ENCODE peak calls at places on chromosomes 16 and 17, in six cellular contexts. G is lung, F is aorta, K is neuronal stem cell, Z is psoas muscle, Y is cardiac muscle cell. O is an unnamed sample. For H3K9me3, the result is how much of the 10 kb centered on the place peaks cover.

GRCh38 chr17:6457688-6458190 is 13.5 kb downstream of the PIMREG start:
- DNase-seq in G (no peak), F (peak), K (no peak), Z (peak), Y (no peak), O (peak)

GRCh38 chr17:79577485-79578187 is 33.2 kb downstream of the RBFOX3 start:
- DNase-seq in G (no peak), F (no peak), K (no peak), Z (peak), Y (no peak), O (no peak)

GRCh38 chr17:31472137-31472536 is 80.7 kb downstream of the RAB11FIP4 start:
- DNase-seq in G (no peak), F (no peak), K (no peak), Z (no peak), Y (no peak), O (no peak)

GRCh38 chr17:36135465-36135864 is 31.8 kb downstream of the CCL4 start:
- DNase-seq in G (no peak), F (no peak), K (no peak), Z (no peak), Y (no peak), O (no peak)

GRCh38 chr17:22496450-22496849 is 804.1 kb downstream of the KCNJ18 start:
- DNase-seq in G (no peak), F (no peak), K (no peak), Z (no peak), Y (no peak), O (no peak)

GRCh38 chr16:11604783-11605563 is 18.3 kb upstream of the LITAF start:
- DNase-seq in G (no peak), F (peak), K (no peak), Z (peak), Y (no peak), O (peak)

GRCh38 chr17:36749493-36749892 is 148.1 kb downstream of the MRM1 start:
- DNase-seq in G (no peak), F (no peak), K (no peak), Z (no peak), Y (no peak), O (no peak)

GRCh38 chr17:65755799-65756198 is 194.4 kb upstream of the AXIN2 start:
- DNase-seq in G (no peak), F (no peak), K (no peak), Z (no peak), Y (no peak), O (no peak)

GRCh38 chr17:47106130-47106529 is 83.0 kb downstream of the CDC27 start:
- DNase-seq in G (no peak), F (no peak), K (no peak), Z (no peak), Y (no peak), O (no peak)

GRCh38 chr16:85047867-85048455 is 20.4 kb downstream of the KIAA0513 start:
- DNase-seq in G (no peak), F (peak), K (no peak), Z (peak), Y (no peak), O (peak)
- H3K4me3 ChIP-seq in G (no peak), F (no peak), K (no peak), Z (no peak), Y (no peak), O (peak)

GRCh38 chr17:834136-834535 is 52.0 kb downstream of the MRM3 start:
- DNase-seq in G (no peak), F (no peak), K (no peak), Z (peak), Y (no peak), O (no peak)
- H3K9me3 ChIP-seq in G (under half), F (under half), K (under half), Z (under half), Y (under half), O (under half)

DNA sequence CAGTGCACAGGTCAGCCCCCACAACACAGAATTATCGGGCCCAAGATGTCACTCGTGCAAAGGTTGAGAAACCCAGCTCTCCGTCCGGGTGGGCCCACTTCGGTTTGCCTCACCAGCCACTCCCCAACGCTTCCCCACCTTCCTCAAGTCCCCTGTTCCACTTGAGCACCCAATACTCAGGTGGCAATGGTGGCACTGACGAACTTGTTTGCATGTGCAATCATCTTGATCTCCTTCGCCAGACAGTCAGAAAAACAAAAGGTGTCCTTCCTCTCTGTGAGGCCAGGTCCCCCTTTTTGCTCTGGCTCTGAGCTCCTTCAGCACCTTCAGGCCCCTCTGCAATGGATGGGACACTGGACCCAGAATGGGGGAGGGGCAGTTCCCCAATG is 3.7 kb downstream of the GGA2 start:
- DNase-seq in G (no peak), F (no peak), K (no peak), Z (no peak), Y (no peak), O (no peak)
- H3K4me3 ChIP-seq in G (no peak), F (no peak), K (no peak), Z (no peak), Y (no peak), O (no peak)

DNA sequence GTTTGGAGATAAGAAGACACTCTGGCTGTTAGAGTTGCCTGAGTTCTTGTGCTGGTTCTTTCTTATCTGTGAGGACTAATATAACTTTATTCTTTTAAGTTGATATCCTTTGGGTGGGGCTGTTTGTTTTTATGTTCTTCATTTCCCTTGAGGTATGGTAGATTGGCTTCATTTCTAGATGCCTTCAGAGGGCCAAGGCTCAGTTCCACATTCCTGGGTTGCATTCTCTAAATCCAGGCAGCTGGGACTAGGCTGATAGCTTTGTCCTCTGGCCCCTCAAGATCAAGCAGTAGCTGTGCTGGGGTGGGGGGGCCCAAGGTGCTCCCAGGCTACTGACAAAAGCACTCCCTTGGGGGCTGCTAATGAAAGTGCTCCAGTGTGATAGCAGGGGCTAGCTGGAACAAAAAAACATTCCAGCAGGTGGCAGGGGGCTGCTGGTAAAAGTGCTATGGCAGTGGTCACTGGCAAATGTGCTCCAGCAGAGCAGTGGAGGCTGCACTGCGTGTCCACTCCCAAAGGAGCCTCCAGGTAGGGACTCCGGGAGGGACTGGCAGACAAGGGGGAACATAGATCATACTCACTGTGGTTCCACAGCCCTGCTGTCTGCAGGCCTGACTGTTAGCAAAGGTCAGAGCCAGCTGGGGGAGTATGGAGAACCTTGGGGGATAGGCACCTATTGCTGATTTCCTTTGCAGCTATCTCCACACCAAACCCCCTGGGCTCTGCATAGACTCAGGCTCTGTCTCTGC is 45.8 kb upstream of the KCNJ16 start:
- DNase-seq in G (no peak), F (no peak), K (no peak), Z (no peak), Y (no peak), O (no peak)
- H3K9me3 ChIP-seq in G (under half), F (under half), K (under half), Z (under half), Y (under half), O (under half)

GRCh38 chr17:41549596-41550039 is 21.5 kb upstream of the KRT19 start:
- DNase-seq in G (no peak), F (no peak), K (no peak), Z (no peak), Y (no peak), O (peak)
- H3K4me3 ChIP-seq in G (no peak), F (no peak), K (no peak), Z (no peak), Y (no peak), O (no peak)

GRCh38 chr16:3295209-3295608 is 10.0 kb downstream of the TIGD7 start:
- DNase-seq in G (no peak), F (no peak), K (no peak), Z (no peak), Y (no peak), O (no peak)
- H3K9me3 ChIP-seq in G (under half), F (under half), K (under half), Z (half or more), Y (under half), O (under half)

DNA sequence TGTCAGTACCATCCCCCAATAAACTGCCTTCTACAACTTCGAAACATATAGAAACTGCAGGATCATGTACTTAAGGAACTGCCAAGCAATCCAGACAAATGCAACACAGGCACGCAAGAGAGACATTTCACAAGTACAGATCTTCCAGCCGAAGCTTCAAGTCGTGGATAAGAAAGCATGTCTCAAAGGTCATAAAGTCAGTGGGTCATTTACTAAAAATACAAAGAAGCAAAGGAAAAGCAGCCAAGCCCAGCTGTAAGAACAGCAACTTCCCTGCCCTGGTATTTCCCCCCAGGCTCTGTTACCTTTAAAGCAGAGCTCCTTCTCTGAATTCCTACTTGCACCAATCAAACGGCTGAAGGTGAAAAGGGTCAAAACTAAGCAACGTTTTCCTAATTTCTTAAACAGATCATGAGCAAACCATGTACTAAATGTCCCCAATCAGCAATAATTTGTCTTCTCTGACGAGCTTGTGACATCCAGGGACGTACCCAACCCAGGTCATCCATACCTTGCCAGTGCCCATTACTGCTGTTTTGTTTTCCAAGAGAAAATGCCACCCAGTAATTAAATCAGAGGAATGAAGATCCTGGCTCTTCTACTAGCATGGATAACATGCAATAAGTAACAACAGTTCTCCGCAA is 1.7 kb downstream of the AKTIP start:
- DNase-seq in G (peak), F (no peak), K (no peak), Z (no peak), Y (no peak), O (no peak)
- H3K4me3 ChIP-seq in G (no peak), F (no peak), K (peak), Z (peak), Y (peak), O (peak)

O was measured in colonic mucosa.